ENCODE peak calls at places on chromosomes 2 and 18, in four cellular contexts. One of them, this sample, is unnamed.

GRCh38 chr2:239394346-239394945 is 6.4 kb downstream of the HDAC4 start:
- DNase-seq in H9: no peak
- DNase-seq in fibroblast of lung: no peak
- DNase-seq in astrocyte: no peak
- DNase-seq in this sample: no peak

GRCh38 chr2:96951125-96951654 is 35.2 kb downstream of the FAM178B start:
- DNase-seq in H9: peak
- DNase-seq in astrocyte: peak
- DNase-seq in fibroblast of lung: peak
- DNase-seq in this sample: peak

GRCh38 chr2:179096090-179096489 is 46.2 kb upstream of the CCDC141 start:
- DNase-seq in astrocyte: no peak
- DNase-seq in fibroblast of lung: no peak
- DNase-seq in H9: no peak
- DNase-seq in this sample: no peak

GRCh38 chr2:224778474-224778877 is 62.3 kb upstream of the CCDC195 start:
- DNase-seq in astrocyte: peak
- DNase-seq in fibroblast of lung: peak
- DNase-seq in H9: peak
- DNase-seq in this sample: peak

GRCh38 chr2:234690569-234691225 is 193.8 kb upstream of the ARL4C start:
- DNase-seq in fibroblast of lung: peak
- DNase-seq in astrocyte: peak
- DNase-seq in H9: no peak
- DNase-seq in this sample: no peak

GRCh38 chr2:58182527-58182926 is 58.6 kb downstream of the FANCL start:
- DNase-seq in astrocyte: peak
- DNase-seq in H9: no peak
- DNase-seq in fibroblast of lung: peak
- DNase-seq in this sample: no peak

GRCh38 chr2:241035818-241036396 is 37.5 kb downstream of the SNED1 start:
- DNase-seq in H9: peak
- DNase-seq in fibroblast of lung: no peak
- DNase-seq in astrocyte: no peak
- DNase-seq in this sample: no peak

GRCh38 chr2:173680574-173680973 is 284.6 kb downstream of the SP3 start:
- DNase-seq in H9: no peak
- DNase-seq in fibroblast of lung: no peak
- DNase-seq in astrocyte: no peak
- DNase-seq in this sample: no peak

GRCh38 chr2:200455958-200456421 is 53.9 kb downstream of the KCTD18 start:
- DNase-seq in H9: no peak
- DNase-seq in fibroblast of lung: peak
- DNase-seq in astrocyte: no peak
- DNase-seq in this sample: no peak

GRCh38 chr2:117771969-117772630 is 42.4 kb upstream of the DDX18 start:
- DNase-seq in astrocyte: peak
- DNase-seq in fibroblast of lung: peak
- DNase-seq in H9: no peak
- DNase-seq in this sample: no peak

GRCh38 chr18:58603365-58604067 is 25.4 kb downstream of the ALPK2 start:
- DNase-seq in fibroblast of lung: peak
- DNase-seq in H9: no peak
- DNase-seq in astrocyte: peak
- DNase-seq in this sample: peak

GRCh38 chr2:98647636-98648035 is 39.2 kb downstream of the UNC50 start:
- DNase-seq in fibroblast of lung: no peak
- DNase-seq in astrocyte: no peak
- DNase-seq in H9: no peak
- DNase-seq in this sample: no peak

GRCh38 chr2:203960791-203961190 is 24.2 kb downstream of the ICOS start:
- DNase-seq in astrocyte: peak
- DNase-seq in fibroblast of lung: peak
- DNase-seq in H9: no peak
- DNase-seq in this sample: no peak

GRCh38 chr2:88077076-88077475 is 9.5 kb downstream of the SMYD1 start:
- DNase-seq in astrocyte: no peak
- DNase-seq in fibroblast of lung: no peak
- DNase-seq in H9: no peak
- DNase-seq in this sample: no peak

GRCh38 chr18:37452697-37453385 is 112.8 kb downstream of the CELF4 start:
- DNase-seq in H9: no peak
- DNase-seq in astrocyte: peak
- DNase-seq in fibroblast of lung: peak
- DNase-seq in this sample: no peak

GRCh38 chr2:79723830-79724229 is 211.0 kb downstream of the CTNNA2 start:
- DNase-seq in astrocyte: peak
- DNase-seq in H9: no peak
- DNase-seq in fibroblast of lung: peak
- DNase-seq in this sample: no peak

GRCh38 chr18:7846315-7846714 is 279.2 kb downstream of the PTPRM start:
- DNase-seq in fibroblast of lung: no peak
- DNase-seq in H9: no peak
- DNase-seq in astrocyte: no peak
- DNase-seq in this sample: no peak

DNA sequence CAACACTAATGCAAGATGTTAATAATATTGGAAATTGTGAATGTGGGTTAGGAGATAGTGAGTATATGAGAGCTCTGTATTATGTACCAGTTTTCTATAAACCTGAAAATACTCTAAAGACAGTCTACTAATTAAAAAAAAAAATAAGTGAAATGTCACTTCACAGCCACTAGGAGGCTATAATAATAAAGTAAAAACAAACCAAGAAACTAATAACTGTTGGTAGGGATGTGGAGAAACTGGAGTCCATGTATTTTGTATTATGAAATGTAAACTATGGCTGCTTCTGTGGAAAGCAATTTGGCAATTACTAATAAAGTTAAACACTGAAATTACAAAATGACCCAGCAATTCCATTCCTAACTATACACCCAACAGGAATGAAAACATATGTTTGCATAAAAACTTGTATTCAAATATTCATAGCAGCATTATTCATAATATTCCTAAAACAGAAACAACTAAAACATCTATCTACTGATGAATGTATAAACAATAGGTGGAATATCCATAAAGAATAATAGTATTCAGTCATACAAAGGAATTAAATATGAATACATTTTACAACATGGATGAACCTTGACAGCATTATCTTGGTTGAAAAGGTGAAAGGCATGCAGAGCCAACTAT is 36.2 kb downstream of the CCDC178 start:
- DNase-seq in H9: no peak
- DNase-seq in astrocyte: no peak
- DNase-seq in fibroblast of lung: no peak
- DNase-seq in this sample: no peak
- TF ChIP-seq CTCF in H9: peak
- TF ChIP-seq CTCF in astrocyte: peak
- TF ChIP-seq CTCF in fibroblast of lung: no peak
- TF ChIP-seq CTCF in this sample: peak

GRCh38 chr2:175156534-175156933 is 11.5 kb downstream of the ATF2 start:
- DNase-seq in H9: no peak
- DNase-seq in fibroblast of lung: peak
- DNase-seq in astrocyte: peak
- DNase-seq in this sample: no peak

GRCh38 chr2:175154670-175155082 is 13.3 kb downstream of the ATF2 start:
- DNase-seq in fibroblast of lung: peak
- DNase-seq in astrocyte: peak
- DNase-seq in H9: no peak
- DNase-seq in this sample: no peak

GRCh38 chr2:175147196-175147595 is 20.8 kb downstream of the ATF2 start:
- DNase-seq in fibroblast of lung: no peak
- DNase-seq in astrocyte: no peak
- DNase-seq in H9: no peak
- DNase-seq in this sample: no peak

GRCh38 chr2:175151791-175152190 is 16.2 kb downstream of the ATF2 start:
- DNase-seq in H9: no peak
- DNase-seq in astrocyte: no peak
- DNase-seq in fibroblast of lung: no peak
- DNase-seq in this sample: no peak

DNA sequence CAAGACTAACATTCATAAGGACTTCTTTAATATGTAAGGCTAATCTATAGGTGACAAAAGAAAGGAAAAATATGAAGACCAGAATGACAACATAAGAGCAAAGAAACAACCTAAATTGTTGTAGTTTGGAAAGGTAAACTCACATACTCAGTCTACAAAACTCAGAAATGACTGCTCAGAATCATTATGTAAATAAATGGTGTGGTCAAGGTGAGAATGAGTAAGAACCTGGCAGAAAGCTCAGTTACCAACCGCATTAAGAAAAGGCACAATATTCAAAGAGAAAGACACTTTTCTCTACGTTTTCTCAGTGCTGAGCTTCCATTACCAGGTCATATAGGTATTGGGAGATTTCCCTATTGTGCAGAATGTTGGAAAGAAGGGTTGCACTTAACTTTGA is 15.8 kb downstream of the ATF2 start:
- DNase-seq in astrocyte: peak
- DNase-seq in fibroblast of lung: peak
- DNase-seq in H9: no peak
- DNase-seq in this sample: no peak
- TF ChIP-seq CTCF in astrocyte: no peak
- TF ChIP-seq CTCF in fibroblast of lung: no peak
- TF ChIP-seq CTCF in H9: no peak
- TF ChIP-seq CTCF in this sample: no peak

DNA sequence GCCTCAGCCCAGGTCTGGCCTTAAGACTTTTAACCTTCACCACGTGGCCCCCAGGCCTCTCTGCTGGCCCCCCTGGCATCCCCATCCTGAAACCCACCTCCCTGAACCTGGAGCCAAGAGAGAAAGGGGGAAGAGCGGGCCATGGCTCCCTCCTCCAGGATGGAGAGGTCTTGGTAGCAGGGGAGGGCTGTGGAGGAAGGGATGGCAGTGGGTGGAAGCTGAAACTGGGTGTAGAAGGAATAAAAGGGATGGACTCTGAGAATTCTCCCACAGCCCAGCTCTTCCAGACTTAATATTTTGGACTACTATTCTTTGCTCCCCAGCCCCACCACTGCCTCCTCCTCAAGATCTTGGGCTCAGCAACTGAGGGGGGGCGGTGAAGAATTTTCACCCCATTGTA is 692 bp downstream of the TNS1 start:
- DNase-seq in H9: no peak
- DNase-seq in fibroblast of lung: no peak
- DNase-seq in astrocyte: no peak
- DNase-seq in this sample: no peak
- TF ChIP-seq CTCF in H9: no peak
- TF ChIP-seq CTCF in fibroblast of lung: no peak
- TF ChIP-seq CTCF in astrocyte: no peak
- TF ChIP-seq CTCF in this sample: no peak

GRCh38 chr2:74984947-74985637 is 26.6 kb downstream of the POLE4 start:
- DNase-seq in H9: peak
- DNase-seq in astrocyte: no peak
- DNase-seq in fibroblast of lung: no peak
- DNase-seq in this sample: no peak

GRCh38 chr2:74984017-74984416 is 25.6 kb downstream of the POLE4 start:
- DNase-seq in fibroblast of lung: no peak
- DNase-seq in H9: no peak
- DNase-seq in astrocyte: no peak
- DNase-seq in this sample: no peak

GRCh38 chr2:74979844-74980243 is 21.4 kb downstream of the POLE4 start:
- DNase-seq in astrocyte: no peak
- DNase-seq in H9: no peak
- DNase-seq in fibroblast of lung: no peak
- DNase-seq in this sample: no peak

GRCh38 chr2:74983606-74984005 is 25.2 kb downstream of the POLE4 start:
- DNase-seq in astrocyte: no peak
- DNase-seq in H9: no peak
- DNase-seq in fibroblast of lung: no peak
- DNase-seq in this sample: no peak

GRCh38 chr2:74982581-74982980 is 24.1 kb downstream of the POLE4 start:
- DNase-seq in astrocyte: no peak
- DNase-seq in fibroblast of lung: no peak
- DNase-seq in H9: no peak
- DNase-seq in this sample: no peak
- TF ChIP-seq CTCF in astrocyte: no peak
- TF ChIP-seq CTCF in fibroblast of lung: no peak
- TF ChIP-seq CTCF in H9: no peak
- TF ChIP-seq CTCF in this sample: no peak

GRCh38 chr2:100577777-100578176 is 15.0 kb downstream of the PDCL3 start:
- DNase-seq in fibroblast of lung: peak
- DNase-seq in H9: no peak
- DNase-seq in astrocyte: peak
- DNase-seq in this sample: no peak
- TF ChIP-seq CTCF in fibroblast of lung: no peak
- TF ChIP-seq CTCF in H9: no peak
- TF ChIP-seq CTCF in astrocyte: no peak
- TF ChIP-seq CTCF in this sample: no peak

DNA sequence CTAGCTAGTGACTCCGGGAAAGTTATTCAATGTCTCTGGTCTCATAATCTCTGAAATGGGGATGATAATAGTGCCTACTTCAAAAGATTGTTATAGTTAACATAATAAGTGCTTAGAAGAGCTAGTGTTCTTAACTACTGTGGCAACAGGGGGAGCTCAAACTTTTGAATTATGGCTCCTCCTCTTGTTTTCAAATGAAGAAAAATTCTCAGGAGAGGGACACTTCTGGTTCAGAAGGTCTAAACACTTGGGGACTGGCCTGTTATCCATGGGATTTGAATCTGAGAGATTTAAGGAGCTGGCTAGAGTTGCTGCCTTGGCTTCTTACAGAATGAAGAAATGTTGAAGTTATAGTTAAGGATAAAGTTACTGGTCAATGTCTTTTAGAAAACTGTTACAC is 92.2 kb upstream of the ITGB6 start:
- DNase-seq in H9: no peak
- DNase-seq in fibroblast of lung: no peak
- DNase-seq in astrocyte: no peak
- DNase-seq in this sample: no peak
- TF ChIP-seq CTCF in H9: peak
- TF ChIP-seq CTCF in fibroblast of lung: peak
- TF ChIP-seq CTCF in astrocyte: no peak
- TF ChIP-seq CTCF in this sample: no peak

DNA sequence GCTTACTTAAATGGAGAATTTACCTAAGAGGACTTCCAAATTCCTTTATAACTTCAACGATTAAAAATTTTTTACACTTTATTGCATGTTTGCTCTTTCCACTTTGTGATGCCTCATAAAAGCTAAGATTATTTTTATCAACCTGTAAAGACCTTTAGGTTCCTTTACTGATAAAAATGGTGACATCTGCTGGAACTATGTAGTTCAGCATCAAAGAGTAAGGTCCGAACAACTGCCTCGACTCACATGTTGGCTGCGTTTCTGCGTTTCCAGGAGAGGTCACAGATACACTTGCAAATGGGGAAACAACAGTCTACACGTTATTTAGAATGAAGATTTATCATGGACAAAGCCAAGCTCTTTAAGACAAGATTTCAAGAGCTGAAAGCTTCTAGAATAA is 18.8 kb upstream of the TMX3 start:
- DNase-seq in H9: no peak
- DNase-seq in fibroblast of lung: no peak
- DNase-seq in astrocyte: peak
- DNase-seq in this sample: no peak
- TF ChIP-seq CTCF in H9: no peak
- TF ChIP-seq CTCF in fibroblast of lung: no peak
- TF ChIP-seq CTCF in astrocyte: no peak
- TF ChIP-seq CTCF in this sample: no peak